ENCODE peak calls at places on chromosome 1, in seven cellular contexts. Z is heart right ventricle, E is IMR-90, G is tibial nerve, V is retinal pigment epithelial cell, B is left ventricle myocardium inferior, O is astrocyte of the spinal cord. S is an unnamed sample.

GRCh38 chr1:245434285-245434684 is 279.5 kb downstream of the KIF26B start:
- DNase-seq in Z (no peak), E (no peak), G (no peak), V (no peak), B (no peak), O (no peak), S (peak; percentile 22)

GRCh38 chr1:244090645-244091044 is 39.6 kb downstream of the ZBTB18 start:
- DNase-seq in Z (no peak), E (no peak), G (no peak), V (no peak), B (no peak), O (no peak), S (no peak)

GRCh38 chr1:57591854-57592253 is 168.0 kb upstream of the DAB1 start:
- DNase-seq in Z (no peak), E (no peak), G (no peak), V (peak; percentile 19), B (no peak), O (no peak), S (no peak)

GRCh38 chr1:17212487-17213121 is 7.7 kb downstream of the PADI1 start:
- DNase-seq in Z (peak; percentile 25), E (peak; percentile 73), G (no peak), V (peak; percentile 73), B (no peak), O (peak; percentile 75), S (peak; percentile 81)

GRCh38 chr1:54487571-54488050 is 60.4 kb upstream of the ACOT11 start:
- DNase-seq in Z (peak; percentile 38), E (no peak), G (no peak), V (no peak), B (peak; percentile 43), O (no peak), S (no peak)

GRCh38 chr1:228228601-228229074 is 20.8 kb downstream of the OBSCN start:
- DNase-seq in Z (no peak), E (peak; percentile 98), G (no peak), V (peak; percentile 83), B (no peak), O (peak; percentile 78), S (peak; percentile 76)

GRCh38 chr1:99638853-99639252 is 7.1 kb upstream of the PALMD start:
- DNase-seq in Z (no peak), E (no peak), G (no peak), V (no peak), B (no peak), O (no peak), S (no peak)

GRCh38 chr1:230144010-230144614 is 77.1 kb downstream of the GALNT2 start:
- DNase-seq in Z (no peak), E (no peak), G (no peak), V (no peak), B (no peak), O (no peak), S (no peak)

GRCh38 chr1:21927531-21928237 is 9.4 kb downstream of the HSPG2 start:
- DNase-seq in Z (peak; percentile 65), E (no peak), G (peak; percentile 68), V (no peak), B (peak; percentile 85), O (no peak), S (no peak)

DNA sequence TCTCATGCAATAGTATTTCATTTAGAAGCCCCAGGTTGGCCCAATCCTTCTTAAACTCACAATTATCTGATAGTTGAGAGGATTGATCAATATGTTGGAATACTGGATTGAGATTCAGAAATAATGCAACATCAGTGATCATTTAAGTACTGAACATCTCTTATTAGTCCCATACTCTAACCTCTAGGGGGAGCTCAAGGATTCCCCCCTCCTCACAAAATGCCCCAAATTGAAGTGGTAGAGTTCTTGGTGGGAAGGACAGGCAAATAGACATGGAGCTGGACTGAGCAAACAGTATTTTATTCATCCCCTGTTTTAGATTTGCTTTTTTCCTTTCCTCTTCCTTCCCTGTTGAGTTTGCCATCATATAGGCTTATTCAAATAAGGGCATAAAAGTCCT is 62.8 kb downstream of the NGF start:
- DNase-seq in Z (no peak), E (peak; percentile 30), G (no peak), V (no peak), B (no peak), O (peak; percentile 31), S (peak; percentile 53)
- TF ChIP-seq CTCF in Z (peak; percentile 16), E (peak; percentile 48), G (no peak), V (peak; percentile 66), B (peak; percentile 50), O (peak; percentile 55), S (peak; percentile 67)

GRCh38 chr1:5744342-5744741 is 247.9 kb downstream of the NPHP4 start:
- DNase-seq in Z (no peak), E (no peak), G (peak; percentile 3), V (no peak), B (no peak), O (no peak), S (no peak)
- H3K4me3 ChIP-seq in Z (no peak overlapping the region), E (no peak overlapping the region), G (no peak overlapping the region), V (no peak overlapping the region), B (no peak overlapping the region), O (no peak overlapping the region), S (no peak overlapping the region)

GRCh38 chr1:205599667-205600042 is 32.2 kb downstream of the ELK4 start:
- DNase-seq in Z (no peak), E (no peak), G (no peak), V (no peak), B (no peak), O (no peak), S (no peak)

GRCh38 chr1:205598841-205599666 is 32.8 kb downstream of the ELK4 start:
- DNase-seq in Z (peak; percentile 74), E (peak; percentile 99), G (no peak), V (peak; percentile 99), B (peak; percentile 78), O (peak; percentile 95), S (peak; percentile 93)

GRCh38 chr1:205602118-205602517 is 29.7 kb downstream of the ELK4 start:
- DNase-seq in Z (no peak), E (no peak), G (no peak), V (no peak), B (no peak), O (no peak), S (no peak)

GRCh38 chr1:205601209-205601608 is 30.6 kb downstream of the ELK4 start:
- DNase-seq in Z (no peak), E (no peak), G (no peak), V (no peak), B (no peak), O (no peak), S (no peak)

DNA sequence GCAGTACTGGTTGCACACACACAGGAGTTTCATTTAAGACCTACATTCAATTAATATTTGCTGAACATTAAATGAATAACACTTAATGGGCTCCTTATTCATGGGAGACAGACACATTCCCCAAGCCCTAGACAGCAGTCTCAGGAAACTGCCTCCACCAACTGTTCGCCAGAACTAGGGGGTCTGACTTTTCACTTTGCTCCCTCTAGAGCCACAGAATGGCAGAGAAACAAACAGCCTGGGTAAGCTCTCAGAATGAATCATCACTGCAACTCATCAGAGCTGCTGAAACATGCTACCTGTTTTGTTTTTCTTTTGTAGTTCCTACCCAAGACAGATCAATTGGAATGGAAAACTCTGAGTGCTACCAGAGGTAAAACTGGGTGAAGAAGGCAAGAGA is 31.7 kb downstream of the ELK4 start:
- DNase-seq in Z (no peak), E (peak; percentile 81), G (no peak), V (peak; percentile 58), B (no peak), O (peak; percentile 76), S (peak; percentile 78)
- TF ChIP-seq CTCF in Z (no peak), E (peak; percentile 43), G (no peak), V (peak; percentile 38), B (no peak), O (peak; percentile 33), S (peak; percentile 60)

DNA sequence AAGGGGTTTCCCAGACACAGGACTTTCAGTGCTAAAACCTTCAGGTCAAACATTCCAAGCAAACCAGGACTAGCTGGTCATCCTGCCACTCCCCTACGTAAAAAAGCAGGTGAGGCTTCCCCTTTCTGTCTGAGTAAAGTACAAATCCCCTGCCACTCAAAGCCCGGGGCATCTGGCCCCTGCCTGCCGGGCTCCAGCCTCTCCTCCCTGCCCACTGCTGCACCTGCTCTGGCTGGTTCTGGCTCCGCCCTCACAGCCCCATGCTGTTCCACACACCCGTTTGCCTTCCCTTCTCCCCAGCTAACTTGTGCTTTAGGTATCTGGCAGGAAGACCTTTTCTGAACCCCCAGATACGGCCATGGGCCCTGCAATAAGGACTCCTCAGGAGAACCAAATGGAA is 23.3 kb upstream of the S100A7 start:
- DNase-seq in Z (no peak), E (no peak), G (no peak), V (no peak), B (no peak), O (no peak), S (no peak)
- H3K4me3 ChIP-seq in Z (no peak overlapping the region), E (no peak overlapping the region), G (no peak overlapping the region), V (no peak overlapping the region), B (no peak overlapping the region), O (no peak overlapping the region), S (no peak overlapping the region)

GRCh38 chr1:166876540-166876838 is 425 bp upstream of the TADA1 start:
- DNase-seq in Z (no peak), E (no peak), G (no peak), V (no peak), B (no peak), O (no peak), S (no peak)
- TF ChIP-seq CTCF in Z (no peak), E (no peak), G (no peak), V (no peak), B (peak; percentile 52), O (no peak), S (no peak)

GRCh38 chr1:226731257-226731893 is 7.7 kb downstream of the ITPKB start:
- DNase-seq in Z (no peak), E (no peak), G (no peak), V (no peak), B (no peak), O (no peak), S (no peak)
- H3K4me3 ChIP-seq in Z (no peak overlapping the region), E (no peak overlapping the region), G (no peak overlapping the region), V (no peak overlapping the region), B (peak overlapping the region; percentile 89), O (no peak overlapping the region), S (no peak overlapping the region)

DNA sequence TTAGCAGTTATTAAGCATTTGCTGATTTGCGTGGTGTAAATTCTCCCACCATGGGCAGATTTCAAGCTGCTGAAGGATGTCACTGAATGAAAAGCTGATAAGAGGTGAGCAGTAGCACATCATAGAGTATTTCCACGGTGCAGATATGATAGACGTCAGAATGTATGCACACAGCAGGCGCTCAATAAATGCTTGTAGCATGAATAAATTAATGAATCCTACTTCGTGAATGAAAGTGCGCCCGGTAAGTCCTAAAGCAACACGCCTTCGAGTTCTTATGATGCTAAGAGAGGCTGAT is 505 bp upstream of the UBIAD1 start:
- DNase-seq in Z (no peak), E (no peak), G (no peak), V (no peak), B (no peak), O (peak; percentile 64), S (no peak)
- TF ChIP-seq CTCF in Z (no peak), E (no peak), G (no peak), V (no peak), B (no peak), O (no peak), S (no peak)

DNA sequence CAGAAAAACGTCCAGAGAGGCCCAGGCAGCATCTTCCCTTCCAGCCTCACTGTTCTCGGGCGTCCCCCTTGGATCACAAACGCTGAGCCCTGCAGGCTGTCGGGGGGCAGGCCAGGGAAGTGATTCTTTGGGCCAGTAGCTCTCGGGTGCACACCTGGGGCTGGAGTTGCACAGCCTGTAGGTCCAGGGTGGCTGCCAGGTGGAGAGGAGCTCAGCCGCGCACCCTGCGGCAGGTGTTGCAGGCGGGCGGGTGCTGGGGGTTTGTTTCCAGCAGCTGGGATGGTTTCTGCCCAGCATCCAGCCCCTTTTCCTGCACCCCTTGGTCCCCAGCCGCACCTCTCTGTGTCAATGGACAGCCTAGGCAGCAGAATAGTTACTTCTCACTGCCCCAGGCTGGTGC is 15.7 kb downstream of the PRDM16 start:
- DNase-seq in Z (no peak), E (no peak), G (no peak), V (no peak), B (no peak), O (no peak), S (no peak)
- H3K4me3 ChIP-seq in Z (no peak overlapping the region), E (no peak overlapping the region), G (no peak overlapping the region), V (no peak overlapping the region), B (peak overlapping the region; percentile 43), O (no peak overlapping the region), S (no peak overlapping the region)

S was measured in choroid plexus epithelial cell.